ENCODE peak calls at places on chromosome 3, in five cellular contexts. One of them, this sample, is unnamed.

GRCh38 chr3:157406376-157406775 is 30.3 kb upstream of the PTX3 start:
- DNase-seq in IMR-90: no peak
- DNase-seq in OCI-LY7: no peak
- DNase-seq in astrocyte of the spinal cord: no peak
- DNase-seq in bronchial epithelial cell: no peak
- DNase-seq in this sample: no peak

GRCh38 chr3:54932606-54933005 is 4.7 kb upstream of the LRTM1 start:
- DNase-seq in astrocyte of the spinal cord: no peak
- DNase-seq in IMR-90: no peak
- DNase-seq in bronchial epithelial cell: no peak
- DNase-seq in OCI-LY7: no peak
- DNase-seq in this sample: no peak

GRCh38 chr3:19270471-19270870 is 122.2 kb downstream of the KCNH8 start:
- DNase-seq in OCI-LY7: no peak
- DNase-seq in bronchial epithelial cell: no peak
- DNase-seq in IMR-90: no peak
- DNase-seq in astrocyte of the spinal cord: no peak
- DNase-seq in this sample: no peak

GRCh38 chr3:120425196-120425595 is 25.6 kb downstream of the FSTL1 start:
- DNase-seq in astrocyte of the spinal cord: no peak
- DNase-seq in bronchial epithelial cell: no peak
- DNase-seq in IMR-90: no peak
- DNase-seq in OCI-LY7: no peak
- DNase-seq in this sample: no peak

GRCh38 chr3:107235923-107236315 is 141.3 kb upstream of the CCDC54 start:
- DNase-seq in OCI-LY7: peak
- DNase-seq in IMR-90: peak
- DNase-seq in astrocyte of the spinal cord: peak
- DNase-seq in bronchial epithelial cell: peak
- DNase-seq in this sample: peak

GRCh38 chr3:132629928-132630327 is 29.7 kb downstream of the ACAD11 start:
- DNase-seq in IMR-90: peak
- DNase-seq in astrocyte of the spinal cord: peak
- DNase-seq in bronchial epithelial cell: peak
- DNase-seq in OCI-LY7: no peak
- DNase-seq in this sample: peak

GRCh38 chr3:50189274-50189673 is 2.1 kb upstream of the GNAT1 start:
- DNase-seq in IMR-90: peak
- DNase-seq in OCI-LY7: peak
- DNase-seq in bronchial epithelial cell: peak
- DNase-seq in astrocyte of the spinal cord: peak
- DNase-seq in this sample: peak

GRCh38 chr3:48419149-48419548 is 10.7 kb downstream of the PLXNB1 start:
- DNase-seq in IMR-90: no peak
- DNase-seq in OCI-LY7: no peak
- DNase-seq in astrocyte of the spinal cord: no peak
- DNase-seq in bronchial epithelial cell: no peak
- DNase-seq in this sample: no peak

DNA sequence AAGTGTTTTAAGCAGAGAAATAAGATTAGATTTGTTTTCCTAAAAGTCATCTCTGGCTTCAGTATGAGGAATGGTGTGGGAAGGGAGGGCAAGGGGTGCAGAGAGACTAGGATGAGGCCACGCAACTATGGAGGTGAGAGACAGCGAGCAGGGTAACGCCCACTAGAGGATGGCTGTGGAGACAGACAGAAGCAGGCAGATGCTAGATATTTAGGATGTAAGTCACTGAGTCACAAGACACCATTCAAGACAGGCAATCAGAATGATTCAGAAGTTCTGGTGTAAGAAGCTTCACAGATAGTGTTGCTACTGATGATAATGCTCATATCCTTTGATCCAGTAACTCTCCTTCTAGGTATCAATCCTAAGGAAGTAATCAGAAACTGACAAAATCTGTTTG is 19.1 kb downstream of the HSPBAP1 start:
- DNase-seq in astrocyte of the spinal cord: no peak
- DNase-seq in IMR-90: peak
- DNase-seq in OCI-LY7: no peak
- DNase-seq in bronchial epithelial cell: peak
- DNase-seq in this sample: peak
- TF ChIP-seq CTCF in astrocyte of the spinal cord: no peak
- TF ChIP-seq CTCF in IMR-90: no peak
- TF ChIP-seq CTCF in OCI-LY7: peak
- TF ChIP-seq CTCF in bronchial epithelial cell: no peak
- TF ChIP-seq CTCF in this sample: no peak

DNA sequence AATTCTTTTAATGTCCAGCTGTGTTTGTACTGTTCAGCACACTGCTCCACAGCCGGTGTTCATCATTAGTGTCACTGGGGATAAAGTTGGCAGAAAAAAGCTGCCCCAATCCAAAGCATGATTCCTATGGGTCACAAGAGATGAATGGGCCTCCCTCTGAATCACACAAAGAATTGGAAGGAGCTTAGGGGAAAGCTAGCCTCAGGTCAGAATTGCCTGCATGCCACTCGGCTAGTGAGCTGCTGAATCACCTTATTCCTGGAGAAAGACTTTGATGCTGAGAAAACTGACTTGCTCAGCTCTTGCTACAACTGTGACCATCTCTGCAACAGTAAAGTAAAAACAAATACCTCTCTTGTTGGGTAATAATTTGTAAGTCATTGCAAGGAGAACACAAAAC is 3.5 kb downstream of the CCK start:
- DNase-seq in OCI-LY7: no peak
- DNase-seq in IMR-90: peak
- DNase-seq in astrocyte of the spinal cord: peak
- DNase-seq in bronchial epithelial cell: peak
- DNase-seq in this sample: peak
- H3K4me3 ChIP-seq in OCI-LY7: no peak
- H3K4me3 ChIP-seq in IMR-90: no peak
- H3K4me3 ChIP-seq in astrocyte of the spinal cord: no peak
- H3K4me3 ChIP-seq in bronchial epithelial cell: no peak
- H3K4me3 ChIP-seq in this sample: no peak

GRCh38 chr3:79410136-79410535 is 357.7 kb downstream of the ROBO1 start:
- DNase-seq in astrocyte of the spinal cord: no peak
- DNase-seq in bronchial epithelial cell: no peak
- DNase-seq in IMR-90: no peak
- DNase-seq in OCI-LY7: no peak
- DNase-seq in this sample: no peak

GRCh38 chr3:79405183-79405582 is 362.6 kb downstream of the ROBO1 start:
- DNase-seq in astrocyte of the spinal cord: no peak
- DNase-seq in IMR-90: no peak
- DNase-seq in bronchial epithelial cell: peak
- DNase-seq in OCI-LY7: no peak
- DNase-seq in this sample: no peak

GRCh38 chr3:79410617-79411016 is 357.2 kb downstream of the ROBO1 start:
- DNase-seq in OCI-LY7: no peak
- DNase-seq in IMR-90: no peak
- DNase-seq in astrocyte of the spinal cord: no peak
- DNase-seq in bronchial epithelial cell: no peak
- DNase-seq in this sample: no peak

DNA sequence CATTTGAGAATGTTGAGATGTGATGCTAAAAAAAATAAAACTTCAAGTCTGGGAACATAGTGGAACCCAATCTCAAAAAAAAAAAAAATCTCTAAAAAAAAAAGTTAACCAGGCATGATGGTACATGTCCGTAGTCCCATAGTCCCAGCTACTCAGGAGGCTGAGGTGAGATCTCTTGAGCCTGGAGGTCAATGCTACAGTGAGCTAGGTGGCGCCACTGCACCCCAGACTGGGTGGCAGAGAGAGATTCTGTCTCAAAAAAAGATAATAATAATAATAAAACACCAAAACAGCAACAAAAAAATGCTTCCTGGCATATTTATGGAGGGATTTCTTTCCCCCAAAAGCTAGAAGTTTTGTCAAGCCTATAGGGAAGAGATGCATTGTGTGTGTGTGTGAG is 361.6 kb downstream of the ROBO1 start:
- DNase-seq in astrocyte of the spinal cord: no peak
- DNase-seq in OCI-LY7: no peak
- DNase-seq in bronchial epithelial cell: peak
- DNase-seq in IMR-90: no peak
- DNase-seq in this sample: no peak
- TF ChIP-seq CTCF in astrocyte of the spinal cord: peak
- TF ChIP-seq CTCF in OCI-LY7: peak
- TF ChIP-seq CTCF in bronchial epithelial cell: peak
- TF ChIP-seq CTCF in IMR-90: no peak
- TF ChIP-seq CTCF in this sample: no peak

DNA sequence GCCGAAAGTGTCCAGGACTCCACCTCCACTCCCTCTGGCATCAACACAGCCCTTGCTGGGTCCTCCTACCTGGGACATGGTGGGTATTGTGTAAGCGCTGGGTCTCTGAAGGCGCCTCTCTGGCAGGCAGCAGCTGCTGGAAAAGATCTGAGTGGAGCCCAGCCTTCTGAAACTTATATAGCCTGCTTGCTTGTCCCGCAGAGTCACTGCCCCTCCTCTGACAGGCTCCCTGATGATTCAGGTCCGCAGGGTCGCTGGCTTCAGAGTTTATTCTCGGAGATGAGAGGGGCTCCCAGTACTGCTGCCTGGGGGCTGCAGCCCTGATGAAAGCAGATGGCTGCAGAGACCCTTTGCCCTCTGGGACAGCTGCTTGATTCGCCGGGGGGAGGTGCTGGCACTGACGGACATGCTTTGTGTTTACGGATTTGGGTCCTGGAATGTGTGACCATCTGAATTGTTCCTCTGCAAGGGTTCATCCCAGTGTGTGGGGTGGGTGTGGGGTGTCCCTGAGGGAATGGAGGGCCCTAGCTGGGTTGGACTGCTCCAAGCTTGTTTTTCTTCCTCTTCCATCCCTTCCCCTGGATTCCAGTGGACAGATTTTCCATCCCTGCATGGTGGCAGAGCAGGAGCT is at the start of gene MUSTN1:
- DNase-seq in OCI-LY7: no peak
- DNase-seq in bronchial epithelial cell: no peak
- DNase-seq in astrocyte of the spinal cord: peak
- DNase-seq in IMR-90: peak
- DNase-seq in this sample: peak
- H3K4me3 ChIP-seq in OCI-LY7: no peak
- H3K4me3 ChIP-seq in bronchial epithelial cell: no peak
- H3K4me3 ChIP-seq in astrocyte of the spinal cord: no peak
- H3K4me3 ChIP-seq in IMR-90: no peak
- H3K4me3 ChIP-seq in this sample: no peak

GRCh38 chr3:171835613-171836012 is 7.5 kb upstream of the TMEM212 start:
- DNase-seq in IMR-90: no peak
- DNase-seq in astrocyte of the spinal cord: no peak
- DNase-seq in OCI-LY7: no peak
- DNase-seq in bronchial epithelial cell: no peak
- DNase-seq in this sample: no peak

GRCh38 chr3:171835116-171835515 is 8.0 kb upstream of the TMEM212 start:
- DNase-seq in bronchial epithelial cell: no peak
- DNase-seq in astrocyte of the spinal cord: no peak
- DNase-seq in OCI-LY7: no peak
- DNase-seq in IMR-90: no peak
- DNase-seq in this sample: no peak

GRCh38 chr3:171833775-171834460 is 9.2 kb upstream of the TMEM212 start:
- DNase-seq in bronchial epithelial cell: peak
- DNase-seq in astrocyte of the spinal cord: peak
- DNase-seq in IMR-90: peak
- DNase-seq in OCI-LY7: peak
- DNase-seq in this sample: peak

GRCh38 chr3:171833006-171833405 is 10.1 kb upstream of the TMEM212 start:
- DNase-seq in bronchial epithelial cell: no peak
- DNase-seq in OCI-LY7: no peak
- DNase-seq in astrocyte of the spinal cord: no peak
- DNase-seq in IMR-90: no peak
- DNase-seq in this sample: peak

DNA sequence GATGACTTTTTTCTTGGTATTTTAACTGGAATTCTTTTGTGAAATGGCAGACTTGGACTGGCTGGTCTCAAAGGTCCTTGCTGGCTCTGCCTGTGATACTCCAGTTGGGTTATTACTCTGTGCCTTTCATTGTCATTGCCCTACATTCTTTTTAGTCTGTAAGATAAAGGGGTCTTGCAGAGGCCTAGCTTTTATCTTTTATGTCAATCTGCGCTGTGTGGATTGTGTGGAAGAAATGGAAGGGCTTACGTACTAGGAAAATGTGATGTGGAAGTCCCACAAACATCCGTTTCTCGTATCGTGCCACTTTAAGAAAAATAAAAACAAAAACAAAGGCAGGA is 8.7 kb upstream of the TMEM212 start:
- DNase-seq in IMR-90: no peak
- DNase-seq in bronchial epithelial cell: no peak
- DNase-seq in astrocyte of the spinal cord: no peak
- DNase-seq in OCI-LY7: no peak
- DNase-seq in this sample: no peak
- TF ChIP-seq CTCF in IMR-90: no peak
- TF ChIP-seq CTCF in bronchial epithelial cell: no peak
- TF ChIP-seq CTCF in astrocyte of the spinal cord: no peak
- TF ChIP-seq CTCF in OCI-LY7: no peak
- TF ChIP-seq CTCF in this sample: no peak

GRCh38 chr3:138081371-138082084 is 33.9 kb downstream of the DZIP1L start:
- DNase-seq in IMR-90: peak
- DNase-seq in bronchial epithelial cell: peak
- DNase-seq in OCI-LY7: no peak
- DNase-seq in astrocyte of the spinal cord: peak
- DNase-seq in this sample: peak
- H3K4me3 ChIP-seq in IMR-90: no peak
- H3K4me3 ChIP-seq in bronchial epithelial cell: no peak
- H3K4me3 ChIP-seq in OCI-LY7: no peak
- H3K4me3 ChIP-seq in astrocyte of the spinal cord: peak
- H3K4me3 ChIP-seq in this sample: peak